ENCODE peak calls at places on chromosomes 2 and 18, in seven cellular contexts. G is A549, O is uterus, A is choroid plexus epithelial cell, K is lower lobe of right lung, B is cardiac fibroblast, P is astrocyte of the cerebellum. J is an unnamed sample.

GRCh38 chr2:62369549-62370164 is 136.3 kb downstream of the TMEM17 start:
- DNase-seq in P (no peak), G (no peak), O (no peak), B (no peak), A (no peak), K (no peak), J (no peak)

GRCh38 chr2:174553811-174554493 is 43.7 kb downstream of the WIPF1 start:
- DNase-seq in G (no peak), P (no peak), A (no peak), B (no peak), K (no peak), O (no peak), J (no peak)

GRCh38 chr2:28709101-28709500 is 42.5 kb upstream of the PPP1CB start:
- DNase-seq in B (no peak), K (peak), P (no peak), G (peak), A (no peak), O (no peak), J (no peak)

GRCh38 chr2:235740821-235741220 is 247.0 kb downstream of the AGAP1 start:
- DNase-seq in B (no peak), A (peak), P (no peak), K (no peak), O (no peak), G (peak), J (peak)

GRCh38 chr2:6337123-6337830 is 528.4 kb downstream of the CMPK2 start:
- DNase-seq in B (no peak), O (no peak), G (no peak), P (no peak), A (no peak), K (no peak), J (no peak)

GRCh38 chr18:13260114-13260926 is 41.8 kb downstream of the LDLRAD4 start:
- DNase-seq in P (no peak), B (peak), G (no peak), O (no peak), K (no peak), A (no peak), J (no peak)

GRCh38 chr2:69585855-69586560 is 57.5 kb downstream of the AAK1 start:
- DNase-seq in B (no peak), K (no peak), O (no peak), P (no peak), A (no peak), G (no peak), J (no peak)

GRCh38 chr2:112137516-112138142 is 556 bp upstream of the FBLN7 start:
- DNase-seq in B (peak), O (no peak), G (no peak), A (peak), P (no peak), K (no peak), J (no peak)

GRCh38 chr2:25276569-25277465 is 64.9 kb downstream of the DNMT3A start:
- DNase-seq in B (no peak), G (no peak), A (peak), K (peak), O (peak), P (no peak), J (no peak)

GRCh38 chr2:110812726-110813645 is 80.6 kb downstream of the ACOXL start:
- DNase-seq in K (no peak), B (no peak), P (no peak), A (no peak), O (no peak), G (no peak), J (no peak)

GRCh38 chr18:10012526-10012925 is 98.7 kb downstream of the VAPA start:
- DNase-seq in P (no peak), A (no peak), G (no peak), B (no peak), K (no peak), O (no peak), J (no peak)

GRCh38 chr18:54388203-54389142 is 30.8 kb downstream of the C18orf54 start:
- DNase-seq in K (no peak), B (peak), G (peak), O (no peak), A (peak), P (peak), J (peak)

GRCh38 chr18:10234912-10235439 is 219.5 kb upstream of the APCDD1 start:
- DNase-seq in P (no peak), A (peak), G (no peak), O (peak), K (no peak), B (peak), J (no peak)

GRCh38 chr2:10297191-10297700 is 5.5 kb upstream of the HPCAL1 start:
- DNase-seq in O (no peak), P (no peak), B (peak), G (no peak), A (peak), K (no peak), J (no peak)

GRCh38 chr18:36078751-36079529 is 11.6 kb upstream of the RPRD1A start:
- DNase-seq in O (no peak), G (no peak), A (peak), K (no peak), B (peak), P (peak), J (no peak)

GRCh38 chr2:147110317-147110716 is 734.5 kb upstream of the ACVR2A start:
- DNase-seq in A (no peak), G (no peak), B (no peak), P (peak), O (no peak), K (no peak), J (no peak)

GRCh38 chr2:203993560-203993959 is 57.0 kb downstream of the ICOS start:
- DNase-seq in K (no peak), B (no peak), A (no peak), P (no peak), O (no peak), G (no peak), J (no peak)

GRCh38 chr2:135745545-135745944 is 3.9 kb downstream of the UBXN4 start:
- DNase-seq in G (no peak), B (peak), O (no peak), P (peak), K (no peak), A (peak), J (peak)

GRCh38 chr2:180943275-180943674 is 37.1 kb upstream of the UBE2E3 start:
- DNase-seq in G (no peak), A (no peak), K (no peak), B (no peak), O (no peak), P (no peak), J (no peak)

GRCh38 chr2:70014959-70015358 is 53.5 kb upstream of the ASPRV1 start:
- DNase-seq in K (no peak), B (no peak), O (no peak), A (no peak), G (no peak), P (no peak), J (no peak)

GRCh38 chr2:114057638-114058037 is 167.7 kb downstream of the ACTR3 start:
- DNase-seq in A (no peak), O (no peak), B (no peak), G (no peak), K (no peak), P (no peak), J (no peak)

GRCh38 chr2:9286553-9287399 is 80.2 kb downstream of the ASAP2 start:
- DNase-seq in K (no peak), G (no peak), P (no peak), O (no peak), A (no peak), B (peak), J (no peak)

GRCh38 chr2:147223119-147223518 is 621.7 kb upstream of the ACVR2A start:
- DNase-seq in O (no peak), K (no peak), P (no peak), A (no peak), B (no peak), G (no peak), J (no peak)

GRCh38 chr18:57527479-57528237 is 58.8 kb downstream of the FECH start:
- DNase-seq in P (no peak), G (no peak), K (no peak), A (no peak), O (no peak), B (no peak), J (no peak)

GRCh38 chr2:106885326-106885725 is 641 bp downstream of the ST6GAL2 start:
- DNase-seq in K (no peak), G (peak), P (peak), A (peak), O (no peak), B (no peak), J (no peak)

GRCh38 chr2:38603402-38604265 is 906 bp upstream of the HNRNPLL start:
- DNase-seq in K (peak), P (peak), B (peak), G (peak), A (peak), O (peak), J (peak)

GRCh38 chr2:126029316-126029715 is 626.6 kb upstream of the GYPC start:
- DNase-seq in A (no peak), G (no peak), K (no peak), B (no peak), P (no peak), O (no peak), J (no peak)

GRCh38 chr2:229715895-229716507 is 1.6 kb upstream of the DNER start:
- DNase-seq in B (peak), K (no peak), P (no peak), O (no peak), A (peak), G (peak), J (peak)

GRCh38 chr2:95264626-95265025 is 9.6 kb upstream of the PROM2 start:
- DNase-seq in A (no peak), P (no peak), K (peak), G (no peak), O (no peak), B (no peak), J (no peak)

GRCh38 chr18:76252880-76253279 is 242.2 kb downstream of the ZNF516 start:
- DNase-seq in K (no peak), A (peak), B (peak), P (no peak), O (no peak), G (peak), J (no peak)

GRCh38 chr2:6917761-6918421 is 679 bp downstream of the RNF144A start:
- DNase-seq in K (peak), G (no peak), B (no peak), O (no peak), P (no peak), A (no peak), J (no peak)

GRCh38 chr18:75360941-75361340 is 66.6 kb downstream of the SMIM21 start:
- DNase-seq in K (no peak), A (no peak), P (no peak), G (no peak), O (no peak), B (no peak), J (no peak)

GRCh38 chr2:159891917-159892691 is 94.1 kb upstream of the CD302 start:
- DNase-seq in G (peak), O (no peak), A (peak), B (peak), P (peak), K (no peak), J (no peak)

GRCh38 chr2:229996320-229996719 is 72.4 kb downstream of the SLC16A14 start:
- DNase-seq in G (no peak), P (no peak), K (no peak), B (peak), A (no peak), O (no peak), J (no peak)

GRCh38 chr2:131104487-131105155 is 515 bp upstream of the PLEKHB2 start:
- DNase-seq in K (peak), A (peak), P (peak), O (peak), B (peak), G (peak), J (peak)

DNA sequence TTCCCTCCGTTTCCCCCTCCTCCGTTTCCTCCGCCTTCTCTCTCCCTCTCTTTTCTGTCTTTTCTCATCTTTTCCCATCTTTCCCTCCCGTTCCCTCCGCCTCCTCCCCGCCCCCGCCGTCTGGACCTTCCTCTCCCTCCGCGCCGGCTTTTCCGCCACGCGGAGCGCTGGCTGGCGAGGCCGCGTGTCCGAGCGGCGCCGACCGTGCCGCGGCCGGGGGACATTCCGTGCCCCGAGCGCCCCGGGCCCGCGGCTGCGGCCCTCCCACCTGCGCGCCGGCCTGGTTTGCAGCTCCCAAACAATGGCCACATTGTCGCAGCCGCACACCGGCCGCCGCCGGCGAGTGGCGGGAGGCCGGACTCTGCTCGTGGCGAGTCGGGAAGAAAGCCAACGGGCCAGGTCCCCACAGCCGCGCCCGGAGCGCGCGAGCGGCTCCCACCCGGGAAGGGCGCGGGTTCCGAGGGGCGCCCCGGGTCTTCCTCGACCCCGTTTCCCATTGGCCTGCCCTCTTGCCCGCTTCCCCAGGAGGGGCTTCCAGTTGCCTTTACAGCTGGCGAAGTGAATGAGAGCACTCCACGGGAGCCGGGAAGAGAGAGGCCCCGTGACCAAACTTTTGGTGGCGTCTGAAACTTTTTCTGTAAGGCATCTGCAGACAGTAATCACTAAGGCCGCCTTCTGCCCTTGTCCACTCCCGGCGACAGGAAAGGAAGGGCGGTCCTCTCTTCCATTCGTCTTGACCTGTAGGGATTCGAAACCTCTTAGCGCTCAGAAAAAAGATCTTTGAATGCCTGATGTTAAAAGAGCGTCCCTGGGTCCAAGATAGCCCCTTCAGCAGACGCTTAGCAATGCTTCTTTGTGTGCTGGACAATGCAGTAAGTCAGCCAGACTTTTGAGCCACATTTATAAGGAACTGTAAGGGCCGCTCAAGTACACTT is 6.1 kb downstream of the GLI2 start:
- DNase-seq in A (no peak), B (peak), G (no peak), K (no peak), O (no peak), P (no peak), J (no peak)
- H3K4me3 ChIP-seq in A (peak), B (peak), G (peak), K (peak), O (peak), P (peak), J (no peak)

DNA sequence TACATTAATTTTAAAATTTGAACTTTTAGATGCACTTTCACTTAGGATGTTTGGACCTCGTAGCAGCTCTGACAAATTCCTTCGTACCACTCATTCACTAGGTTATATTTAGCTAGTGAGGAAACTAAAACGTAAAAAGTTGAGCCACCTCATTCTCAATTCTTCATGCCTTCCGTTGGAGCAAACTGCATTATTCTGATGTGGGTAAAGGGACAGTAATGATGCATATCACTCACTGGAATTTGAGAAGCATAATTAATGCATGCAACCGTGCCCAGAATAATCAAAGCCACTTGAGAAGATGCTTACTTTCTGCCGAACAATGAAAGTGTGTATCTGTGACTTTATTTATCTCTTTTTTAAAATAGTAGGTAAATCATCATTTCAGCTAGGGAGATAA is 2.2 kb downstream of the CNOT9 start:
- DNase-seq in A (peak), B (peak), O (no peak), P (no peak), G (no peak), K (no peak), J (no peak)
- H3K4me3 ChIP-seq in A (peak), B (peak), O (no peak), P (peak), G (peak), K (peak), J (peak)

DNA sequence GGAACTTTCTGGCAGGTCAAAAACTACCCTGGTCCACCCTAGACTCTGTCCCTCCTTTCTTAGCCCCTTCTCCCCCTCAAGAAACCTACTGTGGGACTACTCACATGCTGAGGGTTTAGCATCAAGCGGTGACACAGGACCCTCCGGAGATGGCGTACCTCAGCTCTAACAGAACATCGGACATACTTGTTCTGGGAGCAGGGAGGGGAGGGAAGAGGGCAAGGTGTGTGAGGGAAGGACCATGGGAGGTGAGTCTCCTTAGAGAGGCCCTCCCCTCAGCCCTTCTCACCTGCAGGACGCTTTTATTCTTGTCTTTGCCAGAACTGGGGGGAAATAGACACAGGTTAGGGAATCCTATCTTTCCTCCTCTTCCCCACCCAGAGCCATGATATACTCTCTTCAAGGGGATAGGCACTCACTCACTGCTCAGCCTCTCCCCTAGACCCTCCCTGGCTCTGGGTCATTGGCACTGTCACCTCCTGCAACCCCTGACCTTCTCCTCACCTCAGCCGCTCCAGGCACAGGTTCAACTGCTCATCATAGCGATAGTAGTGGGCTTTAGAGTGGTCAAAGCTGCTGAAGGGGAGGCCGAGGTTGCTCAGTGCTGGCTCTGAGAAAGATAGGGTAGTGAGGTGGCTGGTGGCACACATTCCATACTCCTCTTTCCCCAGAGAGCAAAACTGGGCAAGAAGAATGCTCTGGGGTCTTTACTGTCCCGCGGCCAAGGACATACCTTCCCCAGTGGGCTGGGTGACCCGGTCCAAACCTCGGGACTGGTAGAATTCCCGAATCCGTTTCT is 1.8 kb downstream of the PCGF1 start:
- DNase-seq in K (no peak), P (no peak), G (no peak), B (no peak), A (no peak), O (no peak), J (no peak)
- H3K4me3 ChIP-seq in K (peak), P (peak), G (peak), B (peak), A (peak), O (no peak), J (no peak)

DNA sequence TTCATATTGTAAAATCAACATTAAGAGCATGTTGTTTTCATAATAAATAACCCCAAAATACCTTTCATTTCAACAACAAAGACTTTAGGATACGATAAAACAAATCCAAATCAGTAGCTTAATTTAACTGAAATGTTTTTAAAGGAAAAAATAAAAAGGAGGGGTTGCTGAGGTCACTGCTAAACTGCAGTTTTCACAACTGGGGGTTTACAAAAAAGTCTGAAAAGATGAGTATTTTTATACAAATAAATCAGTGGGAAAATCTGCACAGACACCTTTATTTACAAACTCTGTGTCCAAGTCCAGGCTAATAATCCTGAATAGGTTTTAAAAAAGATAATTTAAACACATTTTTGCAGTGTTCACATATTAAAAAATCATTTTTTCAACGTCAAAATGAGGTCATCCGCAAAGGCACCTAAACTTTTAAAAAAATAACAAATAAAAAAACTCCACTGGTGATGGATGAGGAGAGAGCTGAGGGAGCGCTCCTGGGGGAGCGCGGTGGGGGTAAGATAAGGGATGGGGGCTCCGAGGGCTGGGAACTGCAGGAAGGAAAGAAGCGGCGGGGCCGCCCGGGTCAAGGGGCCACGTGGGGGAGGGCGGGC is 3.1 kb downstream of the DLX2 start:
- DNase-seq in P (no peak), B (no peak), K (no peak), G (no peak), O (no peak), A (no peak), J (no peak)
- H3K4me3 ChIP-seq in P (peak), B (peak), K (no peak), G (peak), O (no peak), A (peak), J (peak)

GRCh38 chr2:233938676-233939370 is 21.6 kb downstream of the TRPM8 start:
- DNase-seq in P (no peak), O (no peak), G (no peak), A (no peak), K (no peak), B (no peak), J (no peak)
- H3K4me3 ChIP-seq in P (peak), O (no peak), G (no peak), A (peak), K (no peak), B (no peak), J (no peak)

DNA sequence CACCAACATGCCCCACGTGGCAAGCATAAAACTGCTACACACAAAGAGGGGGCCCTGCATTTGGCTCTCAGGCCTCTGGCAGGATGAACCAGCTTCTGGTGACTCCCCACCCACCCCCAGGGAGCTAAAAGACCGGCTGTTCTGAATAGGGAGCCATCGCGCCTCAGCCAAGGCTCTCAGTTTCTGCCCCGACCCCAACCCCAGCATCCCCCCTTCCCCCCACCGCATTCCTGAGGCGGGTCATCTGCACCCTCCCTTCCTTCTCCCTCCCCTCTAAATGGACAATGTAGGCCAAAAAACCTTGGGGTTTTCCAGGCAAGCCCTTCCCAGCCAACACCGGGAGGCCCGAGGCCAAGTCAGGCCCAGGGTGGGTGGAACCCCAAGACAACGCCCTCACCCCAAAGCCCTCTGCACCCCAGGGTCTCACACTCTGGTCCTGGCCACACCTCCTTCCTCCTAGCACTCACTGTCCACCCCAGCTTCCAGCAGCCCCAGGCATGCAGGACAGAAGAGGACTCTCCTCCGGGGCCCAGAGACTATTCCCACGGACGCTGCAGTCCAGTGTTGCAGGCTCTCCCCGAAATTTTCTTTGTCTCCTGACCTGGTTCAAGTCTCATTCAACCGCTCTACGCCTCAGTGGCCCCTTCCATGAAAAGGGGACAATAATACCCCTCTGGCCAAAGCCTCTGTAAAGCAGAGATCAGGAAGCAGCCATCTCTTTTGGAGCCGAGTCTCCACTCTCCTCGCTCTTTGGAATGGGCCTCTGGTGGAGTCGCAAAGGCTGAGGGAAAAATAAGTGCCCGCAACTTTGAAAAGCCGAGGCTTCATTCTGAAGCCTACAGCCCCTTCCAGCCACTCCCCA is 5.5 kb downstream of the CYP26B1 start:
- DNase-seq in A (no peak), G (no peak), P (no peak), O (peak), B (no peak), K (no peak), J (no peak)
- H3K4me3 ChIP-seq in A (no peak), G (no peak), P (no peak), O (no peak), B (no peak), K (no peak), J (no peak)

J was measured in HAP-1.